ENCODE peak calls at places on chromosomes 13 and 19, in seven cellular contexts. One of them, this sample, is unnamed.

GRCh38 chr13:95115525-95115924 is 185.7 kb downstream of the ABCC4 start:
- DNase-seq in activated CD4-positive, CD25-positive, alpha-beta regulatory T cell: no peak
- DNase-seq in stimulated activated CD4-positive, alpha-beta T cell treated with anti-CD3 and anti-CD28 coated beads, Interleukin-2, amount 100 ng/mL, for 48 hours: no peak
- DNase-seq in mammary epithelial cell: peak; percentile 83
- DNase-seq in astrocyte of the spinal cord: no peak
- DNase-seq in HS-27A: no peak
- DNase-seq in cardiac muscle cell: no peak
- DNase-seq in this sample: no peak

GRCh38 chr13:33125821-33126570 is 109.8 kb downstream of the KL start:
- DNase-seq in activated CD4-positive, CD25-positive, alpha-beta regulatory T cell: no peak
- DNase-seq in stimulated activated CD4-positive, alpha-beta T cell treated with anti-CD3 and anti-CD28 coated beads, Interleukin-2, amount 100 ng/mL, for 48 hours: no peak
- DNase-seq in mammary epithelial cell: peak; percentile 80
- DNase-seq in astrocyte of the spinal cord: peak; percentile 94
- DNase-seq in HS-27A: peak; percentile 73
- DNase-seq in cardiac muscle cell: peak; percentile 96
- DNase-seq in this sample: no peak

GRCh38 chr19:14434543-14435319 is 1.6 kb downstream of the PKN1 start:
- DNase-seq in activated CD4-positive, CD25-positive, alpha-beta regulatory T cell: no peak
- DNase-seq in stimulated activated CD4-positive, alpha-beta T cell treated with anti-CD3 and anti-CD28 coated beads, Interleukin-2, amount 100 ng/mL, for 48 hours: no peak
- DNase-seq in mammary epithelial cell: peak; percentile 63
- DNase-seq in astrocyte of the spinal cord: peak; percentile 69
- DNase-seq in HS-27A: no peak
- DNase-seq in cardiac muscle cell: peak; percentile 83
- DNase-seq in this sample: peak; percentile 88

GRCh38 chr13:32032780-32033179 is 1.2 kb downstream of the FRY start:
- DNase-seq in activated CD4-positive, CD25-positive, alpha-beta regulatory T cell: no peak
- DNase-seq in stimulated activated CD4-positive, alpha-beta T cell treated with anti-CD3 and anti-CD28 coated beads, Interleukin-2, amount 100 ng/mL, for 48 hours: no peak
- DNase-seq in mammary epithelial cell: no peak
- DNase-seq in astrocyte of the spinal cord: no peak
- DNase-seq in HS-27A: no peak
- DNase-seq in cardiac muscle cell: no peak
- DNase-seq in this sample: no peak

GRCh38 chr13:109389456-109389855 is 396.9 kb downstream of the IRS2 start:
- DNase-seq in activated CD4-positive, CD25-positive, alpha-beta regulatory T cell: no peak
- DNase-seq in stimulated activated CD4-positive, alpha-beta T cell treated with anti-CD3 and anti-CD28 coated beads, Interleukin-2, amount 100 ng/mL, for 48 hours: no peak
- DNase-seq in mammary epithelial cell: no peak
- DNase-seq in astrocyte of the spinal cord: peak; percentile 30
- DNase-seq in HS-27A: no peak
- DNase-seq in cardiac muscle cell: no peak
- DNase-seq in this sample: no peak

GRCh38 chr13:47294691-47295090 is 397.8 kb upstream of the HTR2A start:
- DNase-seq in activated CD4-positive, CD25-positive, alpha-beta regulatory T cell: no peak
- DNase-seq in stimulated activated CD4-positive, alpha-beta T cell treated with anti-CD3 and anti-CD28 coated beads, Interleukin-2, amount 100 ng/mL, for 48 hours: no peak
- DNase-seq in mammary epithelial cell: no peak
- DNase-seq in astrocyte of the spinal cord: peak; percentile 25
- DNase-seq in HS-27A: no peak
- DNase-seq in cardiac muscle cell: no peak
- DNase-seq in this sample: no peak

GRCh38 chr13:100532836-100533435 is 55.7 kb downstream of the GGACT start:
- DNase-seq in activated CD4-positive, CD25-positive, alpha-beta regulatory T cell: no peak
- DNase-seq in stimulated activated CD4-positive, alpha-beta T cell treated with anti-CD3 and anti-CD28 coated beads, Interleukin-2, amount 100 ng/mL, for 48 hours: no peak
- DNase-seq in mammary epithelial cell: no peak
- DNase-seq in astrocyte of the spinal cord: no peak
- DNase-seq in HS-27A: no peak
- DNase-seq in cardiac muscle cell: no peak
- DNase-seq in this sample: no peak

GRCh38 chr19:49786432-49786831 is 19.6 kb downstream of the AP2A1 start:
- DNase-seq in activated CD4-positive, CD25-positive, alpha-beta regulatory T cell: no peak
- DNase-seq in stimulated activated CD4-positive, alpha-beta T cell treated with anti-CD3 and anti-CD28 coated beads, Interleukin-2, amount 100 ng/mL, for 48 hours: no peak
- DNase-seq in mammary epithelial cell: peak; percentile 28
- DNase-seq in astrocyte of the spinal cord: peak; percentile 32
- DNase-seq in HS-27A: no peak
- DNase-seq in cardiac muscle cell: peak; percentile 20
- DNase-seq in this sample: no peak

GRCh38 chr13:33434676-33435075 is 149.1 kb upstream of the STARD13 start:
- DNase-seq in activated CD4-positive, CD25-positive, alpha-beta regulatory T cell: no peak
- DNase-seq in stimulated activated CD4-positive, alpha-beta T cell treated with anti-CD3 and anti-CD28 coated beads, Interleukin-2, amount 100 ng/mL, for 48 hours: no peak
- DNase-seq in mammary epithelial cell: no peak
- DNase-seq in astrocyte of the spinal cord: no peak
- DNase-seq in HS-27A: no peak
- DNase-seq in cardiac muscle cell: no peak
- DNase-seq in this sample: no peak

GRCh38 chr19:45505151-45505995 is 1.9 kb upstream of the VASP start:
- DNase-seq in activated CD4-positive, CD25-positive, alpha-beta regulatory T cell: no peak
- DNase-seq in stimulated activated CD4-positive, alpha-beta T cell treated with anti-CD3 and anti-CD28 coated beads, Interleukin-2, amount 100 ng/mL, for 48 hours: no peak
- DNase-seq in mammary epithelial cell: no peak
- DNase-seq in astrocyte of the spinal cord: peak; percentile 46
- DNase-seq in HS-27A: no peak
- DNase-seq in cardiac muscle cell: peak; percentile 50
- DNase-seq in this sample: no peak

GRCh38 chr13:43390101-43390500 is 366.7 kb downstream of the DNAJC15 start:
- DNase-seq in activated CD4-positive, CD25-positive, alpha-beta regulatory T cell: no peak
- DNase-seq in stimulated activated CD4-positive, alpha-beta T cell treated with anti-CD3 and anti-CD28 coated beads, Interleukin-2, amount 100 ng/mL, for 48 hours: no peak
- DNase-seq in mammary epithelial cell: no peak
- DNase-seq in astrocyte of the spinal cord: no peak
- DNase-seq in HS-27A: no peak
- DNase-seq in cardiac muscle cell: no peak
- DNase-seq in this sample: no peak

GRCh38 chr19:31166206-31166605 is 183.0 kb downstream of the TSHZ3 start:
- DNase-seq in activated CD4-positive, CD25-positive, alpha-beta regulatory T cell: no peak
- DNase-seq in stimulated activated CD4-positive, alpha-beta T cell treated with anti-CD3 and anti-CD28 coated beads, Interleukin-2, amount 100 ng/mL, for 48 hours: no peak
- DNase-seq in mammary epithelial cell: no peak
- DNase-seq in astrocyte of the spinal cord: no peak
- DNase-seq in HS-27A: no peak
- DNase-seq in cardiac muscle cell: no peak
- DNase-seq in this sample: no peak

GRCh38 chr13:68982961-68983619 is 1124.5 kb upstream of the ATXN8OS start:
- DNase-seq in activated CD4-positive, CD25-positive, alpha-beta regulatory T cell: no peak
- DNase-seq in stimulated activated CD4-positive, alpha-beta T cell treated with anti-CD3 and anti-CD28 coated beads, Interleukin-2, amount 100 ng/mL, for 48 hours: no peak
- DNase-seq in mammary epithelial cell: no peak
- DNase-seq in astrocyte of the spinal cord: no peak
- DNase-seq in HS-27A: no peak
- DNase-seq in cardiac muscle cell: no peak
- DNase-seq in this sample: no peak

GRCh38 chr19:51457351-51458013 is 772 bp downstream of the SIGLEC8 start:
- DNase-seq in activated CD4-positive, CD25-positive, alpha-beta regulatory T cell: no peak
- DNase-seq in stimulated activated CD4-positive, alpha-beta T cell treated with anti-CD3 and anti-CD28 coated beads, Interleukin-2, amount 100 ng/mL, for 48 hours: no peak
- DNase-seq in mammary epithelial cell: no peak
- DNase-seq in astrocyte of the spinal cord: no peak
- DNase-seq in HS-27A: no peak
- DNase-seq in cardiac muscle cell: no peak
- DNase-seq in this sample: no peak

GRCh38 chr13:113846639-113847318 is 17.1 kb downstream of the GAS6 start:
- DNase-seq in activated CD4-positive, CD25-positive, alpha-beta regulatory T cell: no peak
- DNase-seq in stimulated activated CD4-positive, alpha-beta T cell treated with anti-CD3 and anti-CD28 coated beads, Interleukin-2, amount 100 ng/mL, for 48 hours: no peak
- DNase-seq in mammary epithelial cell: no peak
- DNase-seq in astrocyte of the spinal cord: no peak
- DNase-seq in HS-27A: no peak
- DNase-seq in cardiac muscle cell: no peak
- DNase-seq in this sample: no peak

GRCh38 chr19:35211545-35212230 is 16.9 kb downstream of the FAM187B start:
- DNase-seq in activated CD4-positive, CD25-positive, alpha-beta regulatory T cell: peak; percentile 62
- DNase-seq in stimulated activated CD4-positive, alpha-beta T cell treated with anti-CD3 and anti-CD28 coated beads, Interleukin-2, amount 100 ng/mL, for 48 hours: no peak
- DNase-seq in mammary epithelial cell: no peak
- DNase-seq in astrocyte of the spinal cord: no peak
- DNase-seq in HS-27A: no peak
- DNase-seq in cardiac muscle cell: no peak
- DNase-seq in this sample: peak; percentile 73

GRCh38 chr13:98269386-98269785 is 92.3 kb upstream of the RNF113B start:
- DNase-seq in activated CD4-positive, CD25-positive, alpha-beta regulatory T cell: no peak
- DNase-seq in stimulated activated CD4-positive, alpha-beta T cell treated with anti-CD3 and anti-CD28 coated beads, Interleukin-2, amount 100 ng/mL, for 48 hours: no peak
- DNase-seq in mammary epithelial cell: no peak
- DNase-seq in astrocyte of the spinal cord: no peak
- DNase-seq in HS-27A: no peak
- DNase-seq in cardiac muscle cell: no peak
- DNase-seq in this sample: no peak

GRCh38 chr19:58386166-58386575 is 898 bp upstream of the RPS5 start:
- DNase-seq in activated CD4-positive, CD25-positive, alpha-beta regulatory T cell: no peak
- DNase-seq in stimulated activated CD4-positive, alpha-beta T cell treated with anti-CD3 and anti-CD28 coated beads, Interleukin-2, amount 100 ng/mL, for 48 hours: no peak
- DNase-seq in mammary epithelial cell: no peak
- DNase-seq in astrocyte of the spinal cord: no peak
- DNase-seq in HS-27A: no peak
- DNase-seq in cardiac muscle cell: no peak
- DNase-seq in this sample: no peak